ENCODE peak calls at places on chromosomes 3 and 15, in ten cellular contexts. J is psoas muscle; U is left ventricle myocardium inferior; C is AG04450; B is breast epithelium; M is neuronal stem cell; L is kidney; Q is GM23338; F is OCI-LY7; I is CD4-positive, CD25-positive, alpha-beta regulatory T cell. N is an unnamed sample.

GRCh38 chr15:56028430-56028829 is 35.0 kb upstream of the NEDD4 start:
- DNase-seq in J (no peak), U (no peak), C (no peak), B (no peak), M (no peak), L (no peak), Q (no peak), F (no peak), I (no peak), N (no peak)

GRCh38 chr15:84911879-84912660 is 27.6 kb downstream of the SLC28A1 start:
- DNase-seq in J (peak), U (peak), C (peak), B (peak), M (no peak), L (peak), Q (no peak), F (no peak), I (no peak), N (no peak)

GRCh38 chr15:98779463-98780071 is 131.2 kb downstream of the IGF1R start:
- DNase-seq in J (peak), U (peak), C (no peak), B (peak), M (peak), L (peak), Q (peak), F (peak), I (peak), N (no peak)

GRCh38 chr3:157819415-157819814 is 286.8 kb downstream of the SHOX2 start:
- DNase-seq in J (no peak), U (no peak), C (no peak), B (no peak), M (no peak), L (no peak), Q (no peak), F (no peak), I (no peak), N (no peak)

GRCh38 chr3:143402602-143403001 is 283.0 kb downstream of the CHST2 start:
- DNase-seq in J (no peak), U (no peak), C (no peak), B (no peak), M (no peak), L (no peak), Q (no peak), F (no peak), I (no peak), N (no peak)

GRCh38 chr3:152583913-152584312 is 251.0 kb upstream of the P2RY1 start:
- DNase-seq in J (no peak), U (no peak), C (no peak), B (no peak), M (no peak), L (no peak), Q (no peak), F (no peak), I (no peak), N (no peak)

GRCh38 chr3:69541059-69541471 is 155.2 kb upstream of the FRMD4B start:
- DNase-seq in J (no peak), U (no peak), C (no peak), B (no peak), M (peak), L (no peak), Q (peak), F (no peak), I (no peak), N (no peak)

GRCh38 chr3:55562672-55563071 is 75.6 kb upstream of the WNT5A start:
- DNase-seq in J (no peak), U (no peak), C (no peak), B (no peak), M (no peak), L (no peak), Q (no peak), F (no peak), I (no peak), N (no peak)

GRCh38 chr3:54506603-54507002 is 384.3 kb downstream of the CACNA2D3 start:
- DNase-seq in J (no peak), U (no peak), C (no peak), B (no peak), M (no peak), L (no peak), Q (no peak), F (no peak), I (no peak), N (no peak)

GRCh38 chr3:106144051-106144450 is 275.2 kb upstream of the CBLB start:
- DNase-seq in J (no peak), U (no peak), C (no peak), B (no peak), M (no peak), L (no peak), Q (no peak), F (no peak), I (no peak), N (no peak)

GRCh38 chr15:95127356-95127755 is 896.0 kb downstream of the MCTP2 start:
- DNase-seq in J (no peak), U (no peak), C (no peak), B (no peak), M (no peak), L (no peak), Q (peak), F (no peak), I (no peak), N (no peak)

GRCh38 chr3:196440041-196440537 is 7.9 kb upstream of the UBXN7 start:
- DNase-seq in J (peak), U (peak), C (peak), B (no peak), M (no peak), L (no peak), Q (no peak), F (no peak), I (no peak), N (no peak)

GRCh38 chr3:41198950-41199865 is at the start of gene CTNNB1:
- DNase-seq in J (peak), U (peak), C (peak), B (peak), M (peak), L (peak), Q (peak), F (peak), I (peak), N (peak)

GRCh38 chr15:36373549-36373948 is 205.9 kb upstream of the CDIN1 start:
- DNase-seq in J (no peak), U (no peak), C (no peak), B (no peak), M (no peak), L (no peak), Q (no peak), F (no peak), I (no peak), N (no peak)

GRCh38 chr15:68431792-68432401 is at the start of gene ITGA11:
- DNase-seq in J (peak), U (peak), C (no peak), B (no peak), M (peak), L (peak), Q (peak), F (no peak), I (no peak), N (no peak)

GRCh38 chr3:174620855-174621457 is 238.2 kb upstream of the NAALADL2 start:
- DNase-seq in J (no peak), U (no peak), C (no peak), B (no peak), M (no peak), L (no peak), Q (no peak), F (no peak), I (no peak), N (no peak)

GRCh38 chr15:95995375-95996168 is 334.9 kb upstream of the NR2F2 start:
- DNase-seq in J (no peak), U (no peak), C (no peak), B (no peak), M (no peak), L (no peak), Q (no peak), F (no peak), I (no peak), N (no peak)

GRCh38 chr3:143363276-143363675 is 243.7 kb downstream of the CHST2 start:
- DNase-seq in J (no peak), U (no peak), C (no peak), B (no peak), M (no peak), L (no peak), Q (no peak), F (no peak), I (peak), N (no peak)

GRCh38 chr3:1147326-1147725 is 54.5 kb downstream of the CNTN6 start:
- DNase-seq in J (no peak), U (no peak), C (no peak), B (no peak), M (no peak), L (no peak), Q (no peak), F (no peak), I (no peak), N (no peak)

GRCh38 chr3:13173186-13173585 is 100.0 kb upstream of the IQSEC1 start:
- DNase-seq in J (no peak), U (no peak), C (no peak), B (no peak), M (no peak), L (peak), Q (no peak), F (no peak), I (no peak), N (no peak)

GRCh38 chr3:63462732-63463131 is 184.6 kb downstream of the SYNPR start:
- DNase-seq in J (no peak), U (no peak), C (no peak), B (no peak), M (no peak), L (no peak), Q (peak), F (no peak), I (no peak), N (no peak)

DNA sequence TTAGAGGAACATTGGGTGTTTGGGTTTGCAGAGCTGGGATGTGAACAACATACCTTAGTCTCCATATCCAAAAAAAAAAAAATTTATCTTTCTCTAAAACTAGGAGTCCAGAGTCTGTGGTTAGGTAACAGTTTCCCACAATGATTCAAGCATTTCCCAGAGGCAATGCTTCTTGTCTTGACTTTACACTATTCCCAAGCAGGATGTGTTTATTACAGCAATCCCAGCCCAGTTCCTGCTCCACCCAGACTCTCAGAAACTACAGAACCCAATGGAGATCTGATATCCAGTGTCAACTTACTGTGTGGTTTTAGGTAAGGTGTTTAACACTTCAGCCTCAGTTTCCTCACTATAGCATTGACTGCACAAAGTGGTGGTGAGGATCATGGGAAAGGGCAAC is 2.3 kb upstream of the C3orf62 start:
- DNase-seq in J (no peak), U (no peak), C (no peak), B (no peak), M (no peak), L (no peak), Q (no peak), F (no peak), I (no peak), N (no peak)
- H3K27ac ChIP-seq in J (peak), U (peak), C (no peak), B (peak), M (no peak), L (peak), Q (no peak), F (no peak), I (peak), N (no peak)

DNA sequence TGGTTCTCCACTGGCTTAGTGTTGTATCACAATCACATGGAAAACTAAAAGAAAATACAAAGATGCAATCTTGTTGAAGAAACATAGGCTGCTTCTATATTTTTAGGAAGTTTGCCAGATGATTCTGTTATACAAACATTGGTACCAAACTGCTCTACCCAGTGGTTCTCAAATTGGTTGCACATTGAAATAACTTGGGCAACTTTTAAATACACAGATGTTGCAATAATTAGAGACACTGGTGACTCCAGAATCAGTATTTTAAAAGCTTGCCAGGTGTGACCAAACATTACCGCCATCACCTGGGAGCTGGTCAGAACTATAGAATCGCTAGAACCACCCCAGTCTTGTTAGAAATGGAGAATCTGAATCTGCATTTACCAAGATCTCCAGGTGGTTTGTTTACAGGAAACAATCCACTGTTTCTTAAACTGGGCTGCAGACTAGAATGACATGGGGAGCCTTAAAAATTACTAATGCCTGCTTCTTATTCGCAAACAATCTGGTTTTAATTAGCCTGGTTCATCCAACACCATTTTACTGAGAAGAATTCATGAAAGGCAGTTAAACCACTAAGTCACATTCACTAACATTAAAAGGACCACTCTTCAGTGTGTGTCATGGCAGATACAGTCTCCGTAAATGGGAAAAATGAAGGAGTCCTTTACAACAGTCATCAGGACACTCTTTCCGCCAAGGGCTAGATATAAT is 76.5 kb downstream of the ACAP2 start:
- DNase-seq in J (no peak), U (no peak), C (no peak), B (no peak), M (no peak), L (no peak), Q (no peak), F (no peak), I (no peak), N (no peak)
- H3K27ac ChIP-seq in J (no peak), U (no peak), C (no peak), B (no peak), M (no peak), L (no peak), Q (no peak), F (no peak), I (no peak), N (peak)

GRCh38 chr3:42692667-42693529 is 7.6 kb downstream of the KLHL40 start:
- DNase-seq in J (no peak), U (no peak), C (no peak), B (peak), M (no peak), L (no peak), Q (no peak), F (no peak), I (no peak), N (no peak)
- H3K27ac ChIP-seq in J (peak), U (peak), C (no peak), B (no peak), M (no peak), L (no peak), Q (no peak), F (no peak), I (no peak), N (no peak)

GRCh38 chr3:99943931-99944761 is 126.5 kb downstream of the CMSS1 start:
- DNase-seq in J (no peak), U (no peak), C (no peak), B (no peak), M (no peak), L (no peak), Q (no peak), F (no peak), I (no peak), N (no peak)

GRCh38 chr3:99948467-99949089 is 130.9 kb downstream of the CMSS1 start:
- DNase-seq in J (no peak), U (no peak), C (no peak), B (no peak), M (no peak), L (no peak), Q (no peak), F (no peak), I (no peak), N (no peak)

GRCh38 chr3:99947356-99947755 is 129.7 kb downstream of the CMSS1 start:
- DNase-seq in J (no peak), U (no peak), C (no peak), B (no peak), M (no peak), L (no peak), Q (no peak), F (no peak), I (no peak), N (no peak)

GRCh38 chr3:99941211-99941610 is 123.5 kb downstream of the CMSS1 start:
- DNase-seq in J (no peak), U (no peak), C (no peak), B (no peak), M (no peak), L (no peak), Q (no peak), F (no peak), I (no peak), N (no peak)

GRCh38 chr3:99945328-99945995 is 127.8 kb downstream of the CMSS1 start:
- DNase-seq in J (no peak), U (no peak), C (no peak), B (no peak), M (no peak), L (no peak), Q (no peak), F (no peak), I (no peak), N (no peak)
- H3K27ac ChIP-seq in J (peak), U (peak), C (no peak), B (peak), M (no peak), L (no peak), Q (no peak), F (no peak), I (no peak), N (no peak)

GRCh38 chr15:75455424-75455981 is 4.0 kb upstream of the SIN3A start:
- DNase-seq in J (peak), U (peak), C (peak), B (peak), M (peak), L (peak), Q (peak), F (peak), I (peak), N (no peak)

GRCh38 chr15:75454471-75455418 is 3.3 kb upstream of the SIN3A start:
- DNase-seq in J (peak), U (no peak), C (no peak), B (peak), M (peak), L (peak), Q (peak), F (peak), I (peak), N (no peak)

GRCh38 chr15:75453703-75454470 is 2.4 kb upstream of the SIN3A start:
- DNase-seq in J (peak), U (peak), C (peak), B (peak), M (peak), L (peak), Q (peak), F (peak), I (peak), N (peak)

GRCh38 chr15:75456710-75457109 is 5.2 kb upstream of the SIN3A start:
- DNase-seq in J (no peak), U (no peak), C (no peak), B (no peak), M (no peak), L (no peak), Q (peak), F (no peak), I (no peak), N (no peak)

DNA sequence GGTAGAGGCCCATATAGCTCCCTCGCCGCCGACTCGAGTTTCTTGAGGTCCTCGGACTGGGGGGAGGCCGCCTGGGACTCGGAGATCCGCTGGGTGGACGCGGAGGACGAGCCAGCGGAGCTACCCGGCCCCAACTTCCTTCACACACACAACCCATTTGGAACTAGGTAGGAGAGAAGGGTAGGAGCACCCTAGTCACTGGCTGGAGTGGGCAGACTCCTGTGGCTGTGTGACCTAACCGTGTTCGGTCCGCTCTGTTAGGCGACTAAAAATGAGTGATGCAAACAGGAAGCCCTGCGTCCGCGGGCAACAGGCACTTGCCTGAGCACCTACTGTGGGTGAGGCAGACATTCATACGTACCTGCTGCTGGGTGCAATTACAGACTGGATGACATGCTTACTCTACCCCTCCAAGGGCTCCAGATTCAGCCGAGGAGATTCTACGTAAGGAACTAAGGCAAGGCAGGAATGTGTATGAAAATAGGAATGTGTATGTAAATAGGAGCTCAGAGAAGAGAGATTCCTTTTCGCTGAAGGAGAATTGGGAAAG is 4.6 kb upstream of the SIN3A start:
- DNase-seq in J (no peak), U (no peak), C (peak), B (no peak), M (peak), L (no peak), Q (peak), F (peak), I (peak), N (no peak)
- H3K27ac ChIP-seq in J (peak), U (peak), C (peak), B (peak), M (peak), L (peak), Q (peak), F (peak), I (peak), N (no peak)

DNA sequence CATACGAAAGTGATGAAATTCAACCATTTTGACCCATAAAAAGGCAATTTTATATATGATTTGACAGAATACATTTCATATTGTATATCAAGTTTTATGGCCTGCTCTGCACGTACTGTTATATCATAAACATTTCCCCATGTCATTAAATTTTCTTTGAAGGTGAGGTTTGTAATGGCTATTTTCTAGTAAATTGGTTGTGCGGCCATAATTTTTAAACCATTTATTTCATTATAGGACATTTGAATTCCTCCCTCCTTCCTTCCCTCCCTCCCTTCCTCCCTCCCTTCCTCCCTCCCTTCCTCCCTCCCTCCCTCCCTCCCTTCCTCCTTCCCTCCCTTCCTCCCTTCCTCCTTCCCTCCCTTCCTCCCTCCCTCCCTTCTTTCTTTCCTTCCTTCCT is 87.4 kb upstream of the AGBL1 start:
- DNase-seq in J (no peak), U (no peak), C (no peak), B (no peak), M (no peak), L (no peak), Q (no peak), F (no peak), I (no peak), N (no peak)
- H3K27ac ChIP-seq in J (no peak), U (no peak), C (no peak), B (no peak), M (no peak), L (no peak), Q (no peak), F (no peak), I (no peak), N (no peak)

DNA sequence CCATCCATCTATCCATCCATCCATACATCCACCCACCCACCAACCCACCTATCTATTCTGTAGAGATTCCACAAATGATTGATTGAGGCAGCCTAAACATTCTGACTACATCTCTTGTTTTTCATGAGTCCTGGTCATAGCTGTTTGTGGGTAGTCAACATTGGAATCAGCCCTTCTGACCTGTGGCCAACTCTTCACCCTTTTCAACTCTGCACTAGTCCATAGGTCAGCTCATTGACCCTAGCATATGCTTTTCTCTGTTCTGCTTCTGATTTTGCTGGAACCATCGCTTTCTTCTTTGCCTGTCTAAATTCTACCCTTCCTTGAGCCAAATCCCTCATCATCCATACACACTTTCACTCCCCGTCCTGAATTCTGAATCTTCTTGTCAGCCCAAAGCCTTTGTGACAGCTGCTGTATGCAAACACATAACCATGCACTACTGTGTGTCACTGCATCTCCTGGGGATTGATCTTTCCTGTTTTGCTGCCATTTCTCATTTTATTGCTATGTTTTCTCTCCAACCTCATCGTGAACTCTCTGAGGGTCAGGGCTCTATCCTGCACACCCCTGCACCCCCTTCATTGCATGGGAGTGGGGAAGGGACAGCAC is 16.8 kb upstream of the KCTD6 start:
- DNase-seq in J (no peak), U (no peak), C (no peak), B (no peak), M (no peak), L (no peak), Q (no peak), F (peak), I (no peak), N (no peak)
- H3K27ac ChIP-seq in J (no peak), U (no peak), C (no peak), B (no peak), M (no peak), L (no peak), Q (no peak), F (peak), I (no peak), N (no peak)

GRCh38 chr3:170531557-170532335 is 54.1 kb downstream of the SLC7A14 start:
- DNase-seq in J (no peak), U (no peak), C (no peak), B (no peak), M (no peak), L (no peak), Q (no peak), F (no peak), I (no peak), N (no peak)
- H3K27ac ChIP-seq in J (no peak), U (no peak), C (no peak), B (peak), M (no peak), L (no peak), Q (no peak), F (no peak), I (no peak), N (no peak)

N was measured in SK-N-MC.